ENCODE peak calls at places on chromosomes 11 and 22, in five cellular contexts. X is transverse colon, D is small intestine, Y is PC-9, J is mesendoderm. S is an unnamed sample. For H3K36me3, the result is how much of the 10 kb centered on the place peaks cover.

GRCh38 chr11:121672630-121673487 is 220.1 kb upstream of the SORL1-AS1 start:
- DNase-seq in X (no peak), D (no peak), Y (no peak), J (no peak), S (no peak)

GRCh38 chr22:17807086-17807485 is 32.8 kb upstream of the BID start:
- DNase-seq in X (no peak), D (no peak), Y (no peak), J (no peak), S (no peak)

GRCh38 chr22:49636649-49637048 is 191.0 kb downstream of the BRD1 start:
- DNase-seq in X (no peak), D (no peak), Y (no peak), J (no peak), S (peak)

GRCh38 chr11:35641206-35641885 is 21.2 kb upstream of the TRIM44 start:
- DNase-seq in X (no peak), D (no peak), Y (no peak), J (peak), S (no peak)

GRCh38 chr22:27220349-27220748 is 563.0 kb downstream of the MIAT start:
- DNase-seq in X (no peak), D (no peak), Y (no peak), J (no peak), S (no peak)

GRCh38 chr11:13667245-13667644 is 1.2 kb upstream of the FAR1 start:
- DNase-seq in X (no peak), D (no peak), Y (no peak), J (no peak), S (no peak)

GRCh38 chr22:30183861-30184278 is 62.7 kb downstream of the LIF start:
- DNase-seq in X (no peak), D (no peak), Y (no peak), J (peak), S (no peak)

GRCh38 chr11:10459029-10459970 is 4.2 kb downstream of the AMPD3 start:
- DNase-seq in X (no peak), D (peak), Y (no peak), J (peak), S (no peak)

GRCh38 chr11:37712246-37712645 is 1114.2 kb upstream of the RAG2 start:
- DNase-seq in X (no peak), D (no peak), Y (no peak), J (peak), S (peak)

GRCh38 chr22:20810645-20811044 is 36.7 kb downstream of the SERPIND1 start:
- DNase-seq in X (no peak), D (no peak), Y (no peak), J (no peak), S (no peak)

GRCh38 chr22:31342389-31343125 is 3.6 kb downstream of the PATZ1 start:
- DNase-seq in X (no peak), D (no peak), Y (no peak), J (no peak), S (peak)

GRCh38 chr22:25760294-25760693 is 18.3 kb downstream of the MYO18B start:
- DNase-seq in X (no peak), D (no peak), Y (no peak), J (no peak), S (no peak)

GRCh38 chr22:25763239-25763777 is 21.3 kb downstream of the MYO18B start:
- DNase-seq in X (no peak), D (no peak), Y (no peak), J (no peak), S (no peak)

GRCh38 chr22:25762147-25762546 is 20.2 kb downstream of the MYO18B start:
- DNase-seq in X (no peak), D (no peak), Y (no peak), J (peak), S (no peak)

GRCh38 chr22:25759825-25760231 is 17.8 kb downstream of the MYO18B start:
- DNase-seq in X (no peak), D (no peak), Y (peak), J (peak), S (no peak)

DNA sequence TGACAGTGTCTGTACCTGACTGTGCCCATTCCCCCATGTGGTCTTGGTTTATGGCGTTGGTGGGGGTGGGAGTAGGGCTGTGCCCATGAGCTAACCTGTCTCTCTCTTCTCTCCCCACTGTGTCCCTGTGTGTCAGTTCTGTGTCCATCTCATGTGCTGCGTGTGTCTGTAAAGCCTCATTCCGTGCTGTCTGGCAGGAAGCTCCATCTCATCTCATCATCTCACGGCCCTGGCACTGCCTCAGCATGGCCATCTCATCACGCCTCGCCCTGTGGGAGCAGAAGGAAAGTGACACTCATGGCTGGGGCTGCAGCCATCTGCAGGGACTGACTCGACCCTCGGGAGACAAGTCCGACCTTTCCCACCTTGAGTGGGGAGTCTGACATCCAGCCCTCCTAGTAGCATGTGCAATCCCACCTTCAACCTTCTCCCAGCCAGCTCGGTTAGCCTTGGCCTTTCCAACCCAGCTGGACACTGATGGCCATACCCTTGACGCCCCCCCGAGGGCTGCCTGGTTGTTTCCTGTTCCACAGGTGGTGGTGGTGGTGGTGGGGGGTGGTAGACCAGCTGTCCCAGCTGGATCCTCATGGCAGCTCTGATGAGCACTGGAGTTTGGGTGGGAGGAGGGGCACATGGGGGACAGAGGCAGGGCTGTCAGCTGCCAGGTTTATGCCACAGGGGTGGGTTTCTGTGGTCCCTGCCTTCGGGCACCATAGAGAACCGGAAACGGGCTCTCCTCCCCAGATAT is 19.0 kb downstream of the MYO18B start:
- DNase-seq in X (no peak), D (no peak), Y (no peak), J (no peak), S (no peak)
- H3K36me3 ChIP-seq in X (under half), D (under half), Y (under half), J (under half), S (under half)

DNA sequence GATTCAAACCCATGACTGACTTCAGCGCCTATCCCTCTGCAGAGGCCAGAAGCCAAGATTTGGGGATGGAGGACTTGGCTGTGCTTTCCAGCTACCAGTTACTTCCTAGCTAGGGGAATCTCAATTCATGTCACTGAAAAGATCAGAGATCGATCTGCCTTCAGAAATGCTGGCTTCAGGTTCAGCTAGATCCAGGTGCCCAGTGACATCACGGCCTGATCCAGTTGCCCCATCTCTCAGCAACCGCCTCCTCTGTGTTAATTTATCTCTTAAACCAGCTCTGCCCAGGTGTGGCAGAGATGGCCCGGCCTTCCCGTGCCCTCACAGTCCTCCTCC is 24.2 kb downstream of the CYTH4 start:
- DNase-seq in X (no peak), D (no peak), Y (no peak), J (no peak), S (no peak)
- H3K4me3 ChIP-seq in X (no peak), D (no peak), Y (no peak), J (no peak), S (no peak)

GRCh38 chr22:43131773-43132501 is 11.3 kb downstream of the MCAT start:
- DNase-seq in X (no peak), D (no peak), Y (no peak), J (no peak), S (peak)

GRCh38 chr22:43134553-43134952 is 8.6 kb downstream of the MCAT start:
- DNase-seq in X (no peak), D (no peak), Y (no peak), J (no peak), S (no peak)

GRCh38 chr22:43135565-43135964 is 7.6 kb downstream of the MCAT start:
- DNase-seq in X (no peak), D (no peak), Y (no peak), J (no peak), S (no peak)

GRCh38 chr22:43136255-43136654 is 6.9 kb downstream of the MCAT start:
- DNase-seq in X (peak), D (no peak), Y (peak), J (peak), S (peak)

DNA sequence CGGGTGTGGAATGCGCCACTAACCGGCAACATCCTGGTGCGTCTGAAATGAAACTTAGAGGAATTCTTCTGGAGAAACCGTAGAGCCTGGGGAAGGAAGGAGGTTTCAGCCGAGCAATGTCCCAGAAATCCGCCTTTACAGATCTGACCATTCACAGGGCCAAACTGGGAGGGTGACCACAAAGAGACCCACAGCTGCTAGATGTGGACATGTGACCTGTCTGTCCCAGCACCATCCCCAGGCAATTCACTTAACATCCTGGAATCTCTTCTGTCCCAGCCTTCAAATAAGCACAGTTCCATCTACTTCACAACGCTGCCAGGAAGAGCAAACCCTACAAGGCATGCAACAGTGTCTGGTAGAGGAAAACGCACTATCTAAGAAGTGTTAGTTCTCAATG is 9.8 kb downstream of the MCAT start:
- DNase-seq in X (no peak), D (no peak), Y (no peak), J (no peak), S (no peak)
- H3K36me3 ChIP-seq in X (under half), D (under half), Y (under half), J (under half), S (under half)

DNA sequence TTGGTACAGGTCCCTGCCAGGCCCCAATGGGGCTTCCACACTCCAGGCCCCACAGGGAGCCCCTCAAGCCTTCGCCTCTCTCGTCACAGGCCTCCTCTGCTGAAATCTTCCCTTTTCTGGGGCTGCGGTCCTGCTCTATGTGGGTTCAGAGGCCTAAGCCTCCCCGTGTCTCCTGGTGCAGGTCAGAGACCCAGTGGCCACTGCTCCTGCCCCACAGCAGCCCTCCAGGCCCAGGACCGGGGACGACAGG is 5.9 kb upstream of the IFITM3 start:
- DNase-seq in X (no peak), D (no peak), Y (no peak), J (no peak), S (no peak)
- H3K4me3 ChIP-seq in X (no peak), D (no peak), Y (no peak), J (no peak), S (no peak)

DNA sequence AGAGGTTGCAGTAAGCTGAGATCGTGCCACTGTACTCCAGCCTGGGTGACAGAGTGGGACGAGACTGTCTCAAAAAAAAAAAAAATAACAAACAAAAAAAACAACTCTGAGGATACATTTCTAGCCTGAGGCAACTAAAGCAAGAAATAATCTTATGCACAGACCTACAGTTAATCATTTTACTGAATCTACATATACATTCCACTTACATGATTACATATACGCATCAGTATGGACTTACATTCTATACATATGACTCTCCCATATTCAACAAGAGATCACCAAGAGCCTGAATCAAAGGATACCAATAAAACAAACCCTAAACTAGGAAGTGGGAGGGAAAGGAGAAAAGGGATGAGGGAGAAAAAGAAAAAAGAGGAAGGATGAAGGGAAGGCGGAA is 1.1 kb downstream of the ALG8 start:
- DNase-seq in X (no peak), D (no peak), Y (no peak), J (no peak), S (no peak)
- H3K36me3 ChIP-seq in X (under half), D (under half), Y (under half), J (under half), S (under half)

GRCh38 chr11:117907276-117908110 is 21.7 kb downstream of the TMPRSS13 start:
- DNase-seq in X (peak), D (peak), Y (peak), J (peak), S (peak)
- H3K4me3 ChIP-seq in X (no peak), D (no peak), Y (peak), J (no peak), S (peak)

GRCh38 chr11:11942668-11943067 is 65.8 kb downstream of the DKK3 start:
- DNase-seq in X (no peak), D (no peak), Y (no peak), J (no peak), S (no peak)

GRCh38 chr11:11944444-11944843 is 64.0 kb downstream of the DKK3 start:
- DNase-seq in X (no peak), D (no peak), Y (no peak), J (no peak), S (no peak)

GRCh38 chr11:11937433-11937832 is 71.0 kb downstream of the DKK3 start:
- DNase-seq in X (no peak), D (no peak), Y (no peak), J (no peak), S (no peak)

GRCh38 chr11:11937957-11938356 is 70.5 kb downstream of the DKK3 start:
- DNase-seq in X (no peak), D (no peak), Y (no peak), J (no peak), S (no peak)

GRCh38 chr11:11940551-11940950 is 67.9 kb downstream of the DKK3 start:
- DNase-seq in X (no peak), D (no peak), Y (no peak), J (no peak), S (no peak)
- H3K36me3 ChIP-seq in X (under half), D (under half), Y (under half), J (under half), S (under half)

S was measured in H7.